ENCODE peak calls at places on chromosomes 11 and 22, in five cellular contexts. One of them, this sample, is unnamed.

GRCh38 chr11:58286249-58286648 is 18.2 kb upstream of the OR10W1 start:
- DNase-seq in esophagus muscularis mucosa: no peak
- DNase-seq in transverse colon: peak; percentile 26
- DNase-seq in K562: peak; percentile 7
- DNase-seq in stomach: no peak
- DNase-seq in this sample: peak; percentile 3

GRCh38 chr22:47006433-47006832 is 244.0 kb downstream of the TBC1D22A start:
- DNase-seq in K562: no peak
- DNase-seq in esophagus muscularis mucosa: no peak
- DNase-seq in stomach: no peak
- DNase-seq in transverse colon: no peak
- DNase-seq in this sample: no peak

GRCh38 chr11:65780770-65781151 is at the start of gene AP5B1:
- DNase-seq in transverse colon: peak; percentile 83
- DNase-seq in stomach: peak; percentile 78
- DNase-seq in esophagus muscularis mucosa: no peak
- DNase-seq in K562: peak; percentile 90
- DNase-seq in this sample: peak; percentile 86

GRCh38 chr22:18954333-18954732 is 18.2 kb upstream of the PRODH start:
- DNase-seq in esophagus muscularis mucosa: no peak
- DNase-seq in stomach: peak; percentile 75
- DNase-seq in transverse colon: peak; percentile 57
- DNase-seq in K562: peak; percentile 78
- DNase-seq in this sample: peak; percentile 81

GRCh38 chr22:39332441-39333064 is 13.1 kb upstream of the RPL3 start:
- DNase-seq in transverse colon: no peak
- DNase-seq in K562: no peak
- DNase-seq in esophagus muscularis mucosa: no peak
- DNase-seq in stomach: peak; percentile 63
- DNase-seq in this sample: no peak

GRCh38 chr11:85685820-85686459 is at the start of gene CCDC89:
- DNase-seq in transverse colon: peak; percentile 48
- DNase-seq in K562: no peak
- DNase-seq in esophagus muscularis mucosa: peak; percentile 94
- DNase-seq in stomach: peak; percentile 30
- DNase-seq in this sample: no peak

GRCh38 chr22:39299829-39300178 is 19.6 kb downstream of the RPL3 start:
- DNase-seq in transverse colon: peak; percentile 25
- DNase-seq in K562: no peak
- DNase-seq in esophagus muscularis mucosa: no peak
- DNase-seq in stomach: no peak
- DNase-seq in this sample: no peak

GRCh38 chr11:95074806-95075563 is 8.3 kb downstream of the SRSF8 start:
- DNase-seq in K562: no peak
- DNase-seq in stomach: peak; percentile 86
- DNase-seq in transverse colon: peak; percentile 82
- DNase-seq in esophagus muscularis mucosa: no peak
- DNase-seq in this sample: no peak

GRCh38 chr11:90997241-90997640 is 774.4 kb upstream of the CHORDC1 start:
- DNase-seq in stomach: no peak
- DNase-seq in K562: no peak
- DNase-seq in transverse colon: no peak
- DNase-seq in esophagus muscularis mucosa: no peak
- DNase-seq in this sample: no peak

GRCh38 chr11:59144579-59145345 is 2.1 kb downstream of the FAM111A start:
- DNase-seq in K562: peak; percentile 59
- DNase-seq in transverse colon: peak; percentile 89
- DNase-seq in esophagus muscularis mucosa: peak; percentile 94
- DNase-seq in stomach: peak; percentile 76
- DNase-seq in this sample: peak; percentile 52

GRCh38 chr11:92702771-92703170 is 266.7 kb upstream of the MTNR1B start:
- DNase-seq in transverse colon: no peak
- DNase-seq in stomach: no peak
- DNase-seq in K562: no peak
- DNase-seq in esophagus muscularis mucosa: no peak
- DNase-seq in this sample: no peak

GRCh38 chr22:28548411-28548810 is 131.2 kb downstream of the TTC28 start:
- DNase-seq in K562: no peak
- DNase-seq in stomach: no peak
- DNase-seq in esophagus muscularis mucosa: no peak
- DNase-seq in transverse colon: no peak
- DNase-seq in this sample: no peak

GRCh38 chr11:90204407-90204806 is 18.4 kb downstream of the CHORDC1 start:
- DNase-seq in K562: no peak
- DNase-seq in transverse colon: no peak
- DNase-seq in esophagus muscularis mucosa: no peak
- DNase-seq in stomach: no peak
- DNase-seq in this sample: no peak

GRCh38 chr22:34950480-34950879 is 115.5 kb upstream of the ISX start:
- DNase-seq in transverse colon: no peak
- DNase-seq in K562: no peak
- DNase-seq in stomach: no peak
- DNase-seq in esophagus muscularis mucosa: no peak
- DNase-seq in this sample: no peak

GRCh38 chr22:24772493-24773220 is 1.9 kb downstream of the PIWIL3 start:
- DNase-seq in K562: peak; percentile 42
- DNase-seq in transverse colon: no peak
- DNase-seq in stomach: no peak
- DNase-seq in esophagus muscularis mucosa: no peak
- DNase-seq in this sample: no peak

GRCh38 chr22:41966607-41967240 is 2.5 kb upstream of the SEPTIN3 start:
- DNase-seq in esophagus muscularis mucosa: no peak
- DNase-seq in transverse colon: peak; percentile 41
- DNase-seq in stomach: peak; percentile 38
- DNase-seq in K562: peak; percentile 31
- DNase-seq in this sample: no peak

GRCh38 chr11:12529793-12530192 is 144.4 kb upstream of the TEAD1 start:
- DNase-seq in stomach: no peak
- DNase-seq in K562: no peak
- DNase-seq in transverse colon: no peak
- DNase-seq in esophagus muscularis mucosa: no peak
- DNase-seq in this sample: no peak

GRCh38 chr11:84022221-84022620 is 736.1 kb upstream of the CCDC90B start:
- DNase-seq in esophagus muscularis mucosa: no peak
- DNase-seq in K562: no peak
- DNase-seq in stomach: no peak
- DNase-seq in transverse colon: no peak
- DNase-seq in this sample: no peak

GRCh38 chr11:117821431-117821830 is 3.1 kb downstream of the FXYD2 start:
- DNase-seq in stomach: no peak
- DNase-seq in K562: no peak
- DNase-seq in transverse colon: no peak
- DNase-seq in esophagus muscularis mucosa: no peak
- DNase-seq in this sample: no peak

GRCh38 chr11:125951731-125952130 is 5.9 kb downstream of the VSIG10L2 start:
- DNase-seq in stomach: no peak
- DNase-seq in esophagus muscularis mucosa: peak; percentile 79
- DNase-seq in K562: no peak
- DNase-seq in transverse colon: no peak
- DNase-seq in this sample: no peak

GRCh38 chr11:71488086-71488967 is 35.3 kb downstream of the NADSYN1 start:
- DNase-seq in esophagus muscularis mucosa: no peak
- DNase-seq in transverse colon: no peak
- DNase-seq in K562: peak; percentile 42
- DNase-seq in stomach: no peak
- DNase-seq in this sample: no peak

GRCh38 chr22:40176921-40177737 is 596 bp upstream of the TNRC6B start:
- DNase-seq in transverse colon: peak; percentile 55
- DNase-seq in K562: peak; percentile 47
- DNase-seq in stomach: peak; percentile 32
- DNase-seq in esophagus muscularis mucosa: no peak
- DNase-seq in this sample: no peak

GRCh38 chr11:69249641-69250502 is 44.1 kb upstream of the MYEOV start:
- DNase-seq in esophagus muscularis mucosa: no peak
- DNase-seq in stomach: no peak
- DNase-seq in transverse colon: no peak
- DNase-seq in K562: no peak
- DNase-seq in this sample: no peak

GRCh38 chr22:36470162-36470993 is 11.1 kb downstream of the TXN2 start:
- DNase-seq in esophagus muscularis mucosa: no peak
- DNase-seq in transverse colon: peak; percentile 87
- DNase-seq in stomach: peak; percentile 87
- DNase-seq in K562: peak; percentile 66
- DNase-seq in this sample: peak; percentile 85
- TF ChIP-seq POLR2AphosphoS5 in esophagus muscularis mucosa: peak; percentile 67
- TF ChIP-seq POLR2AphosphoS5 in transverse colon: peak; percentile 71
- TF ChIP-seq POLR2AphosphoS5 in stomach: peak; percentile 89
- TF ChIP-seq POLR2AphosphoS5 in K562: no peak
- TF ChIP-seq POLR2AphosphoS5 in this sample: no peak

GRCh38 chr11:76781861-76782500 is 1.2 kb upstream of the TSKU start:
- DNase-seq in transverse colon: peak; percentile 53
- DNase-seq in K562: no peak
- DNase-seq in esophagus muscularis mucosa: no peak
- DNase-seq in stomach: no peak
- DNase-seq in this sample: no peak

GRCh38 chr11:76785513-76785912 is 2.4 kb downstream of the TSKU start:
- DNase-seq in esophagus muscularis mucosa: no peak
- DNase-seq in K562: no peak
- DNase-seq in stomach: no peak
- DNase-seq in transverse colon: no peak
- DNase-seq in this sample: no peak

GRCh38 chr11:76782526-76783293 is 446 bp upstream of the TSKU start:
- DNase-seq in stomach: peak; percentile 82
- DNase-seq in transverse colon: peak; percentile 92
- DNase-seq in K562: peak; percentile 92
- DNase-seq in esophagus muscularis mucosa: peak; percentile 98
- DNase-seq in this sample: peak; percentile 48

GRCh38 chr11:76783294-76783900 is at the start of gene TSKU:
- DNase-seq in stomach: no peak
- DNase-seq in K562: no peak
- DNase-seq in esophagus muscularis mucosa: no peak
- DNase-seq in transverse colon: no peak
- DNase-seq in this sample: no peak

DNA sequence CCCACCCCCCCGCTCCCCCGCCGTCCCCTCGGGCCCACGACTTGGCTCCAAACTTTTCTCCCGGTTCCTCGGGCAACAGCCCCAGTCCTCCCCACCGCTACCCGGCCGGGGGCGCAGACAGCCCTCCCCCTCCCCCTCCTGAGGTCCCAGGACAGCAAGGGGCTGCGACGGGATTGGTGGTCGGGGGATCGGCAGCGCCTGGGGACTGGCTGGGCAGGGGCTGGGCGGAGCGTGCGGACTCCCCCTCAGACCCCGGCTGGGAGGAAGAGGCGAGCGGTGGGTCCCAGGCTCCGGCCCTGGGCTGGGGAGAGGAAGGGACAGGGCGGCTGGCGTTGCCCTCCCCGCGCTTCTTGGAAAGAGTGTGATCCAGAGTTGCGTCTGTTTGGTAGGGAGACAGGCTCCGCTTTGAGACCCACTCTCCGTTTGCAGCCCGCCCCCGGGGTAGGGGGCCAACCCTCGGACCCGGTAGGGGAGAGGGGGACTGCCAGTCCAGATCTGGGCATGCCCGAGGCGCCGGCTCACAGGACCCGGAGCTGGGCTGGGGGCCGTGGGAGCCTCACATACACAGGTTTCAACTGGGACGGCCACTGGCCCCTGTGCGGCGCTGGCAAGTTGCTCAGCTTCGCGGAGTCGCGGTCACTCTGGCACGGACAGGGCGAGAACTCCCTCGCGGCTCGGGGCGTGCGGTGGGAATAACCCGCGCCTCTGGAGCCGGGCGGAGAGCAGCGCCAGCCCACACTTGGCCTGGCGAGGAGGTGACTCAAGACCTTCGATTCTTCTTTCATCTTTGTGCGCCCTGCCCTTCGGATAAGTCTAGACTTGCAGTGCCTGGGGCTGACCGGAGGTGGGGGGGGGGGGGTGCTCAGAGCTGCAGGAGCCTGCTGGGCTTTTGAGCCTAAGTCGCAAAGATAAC is 1.0 kb downstream of the TSKU start:
- DNase-seq in esophagus muscularis mucosa: no peak
- DNase-seq in K562: peak; percentile 81
- DNase-seq in transverse colon: peak; percentile 45
- DNase-seq in stomach: peak; percentile 56
- DNase-seq in this sample: no peak
- TF ChIP-seq POLR2A in esophagus muscularis mucosa: peak; percentile 18
- TF ChIP-seq POLR2A in K562: peak; percentile 45
- TF ChIP-seq POLR2A in transverse colon: peak; percentile 60
- TF ChIP-seq POLR2A in stomach: no peak
- TF ChIP-seq POLR2A in this sample: no peak

DNA sequence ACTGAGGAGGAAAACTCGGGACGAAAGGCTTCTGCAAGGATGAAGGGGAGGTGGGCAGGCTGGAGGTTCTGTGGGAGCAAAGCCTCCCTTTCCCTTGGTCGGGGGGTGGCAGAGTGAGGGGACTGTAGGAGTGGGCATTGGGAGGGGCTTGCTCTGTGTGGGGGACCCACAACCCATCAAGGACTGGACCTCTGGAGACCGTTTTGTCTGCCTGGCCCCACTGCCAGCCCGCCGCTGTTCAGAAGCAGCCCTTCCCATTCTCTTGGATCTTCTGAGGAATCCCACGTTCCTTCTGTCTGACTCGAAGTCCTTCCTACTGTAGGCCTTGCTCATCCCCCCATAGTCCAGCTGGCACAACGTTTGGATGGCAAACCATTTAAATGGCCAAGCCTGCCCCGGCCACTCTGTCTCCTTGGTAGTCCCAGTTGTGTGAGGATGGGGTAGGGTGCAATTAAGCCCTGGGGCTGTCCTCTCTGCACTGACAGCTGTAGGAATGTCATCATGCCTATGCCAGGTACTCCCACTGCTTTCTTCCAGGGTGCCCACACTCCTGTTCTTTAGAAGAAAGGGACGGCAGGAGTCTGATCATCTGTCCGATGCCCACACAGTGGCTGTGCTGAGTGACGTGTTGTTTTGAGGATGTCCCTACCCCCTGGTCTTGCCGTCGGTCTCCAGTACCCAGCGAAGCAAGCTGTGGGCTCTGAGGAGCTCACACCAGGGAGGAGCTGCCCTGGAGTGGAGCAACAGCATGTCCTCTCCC is 17.0 kb upstream of the NECTIN1 start:
- DNase-seq in esophagus muscularis mucosa: no peak
- DNase-seq in K562: no peak
- DNase-seq in stomach: no peak
- DNase-seq in transverse colon: no peak
- DNase-seq in this sample: no peak
- TF ChIP-seq POLR2AphosphoS5 in esophagus muscularis mucosa: no peak
- TF ChIP-seq POLR2AphosphoS5 in K562: no peak
- TF ChIP-seq POLR2AphosphoS5 in stomach: no peak
- TF ChIP-seq POLR2AphosphoS5 in transverse colon: no peak
- TF ChIP-seq POLR2AphosphoS5 in this sample: no peak

DNA sequence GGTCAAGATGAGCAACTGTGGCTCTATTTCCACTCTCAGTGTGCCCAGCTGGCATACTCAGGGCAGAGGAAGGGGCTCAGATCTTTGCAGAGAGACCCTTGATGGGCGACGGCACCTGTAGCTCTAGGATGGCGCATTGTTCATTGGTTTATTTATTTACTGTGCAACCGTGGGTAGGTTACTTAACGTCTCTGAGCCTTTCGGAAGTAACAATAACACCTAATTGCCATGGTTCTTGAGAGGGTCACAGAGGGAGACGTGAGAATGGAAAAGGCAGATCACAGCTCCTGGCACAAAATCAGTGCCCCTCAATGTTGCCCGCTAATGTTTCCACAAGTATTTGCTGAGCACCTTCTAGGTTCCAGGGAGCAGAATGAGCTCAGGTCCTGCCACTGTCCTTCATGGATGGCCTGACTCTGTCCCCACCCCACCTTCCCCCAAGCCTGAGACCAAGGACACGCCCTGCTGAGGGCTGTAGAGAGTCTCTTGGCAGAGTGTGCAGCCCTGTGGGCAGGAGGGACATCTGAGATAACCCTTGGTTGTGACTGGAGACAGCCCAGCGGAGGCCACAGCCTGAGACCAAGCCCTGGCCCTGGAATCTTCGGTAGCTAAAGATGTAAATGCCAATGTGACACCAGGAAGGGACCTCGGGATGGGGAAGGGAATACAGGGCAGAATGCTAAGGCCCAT is 780 bp upstream of the ALDH3B2 start:
- DNase-seq in transverse colon: peak; percentile 31
- DNase-seq in stomach: no peak
- DNase-seq in esophagus muscularis mucosa: no peak
- DNase-seq in K562: no peak
- DNase-seq in this sample: no peak
- TF ChIP-seq POLR2A in transverse colon: no peak
- TF ChIP-seq POLR2A in stomach: no peak
- TF ChIP-seq POLR2A in esophagus muscularis mucosa: no peak
- TF ChIP-seq POLR2A in K562: no peak
- TF ChIP-seq POLR2A in this sample: no peak

This sample was measured in GM12892.